ENCODE peak calls at places on chromosomes 6 and 20, in seven cellular contexts. One of them, this sample, is unnamed.

GRCh38 chr6:111175135-111175534 is 87.8 kb downstream of the SLC16A10 start:
- DNase-seq in stimulated activated CD8-positive, alpha-beta memory T cell treated with anti-CD3 and anti-CD28 coated beads, Interleukin-4, amount 100 ng/mL, for 24 hours: no peak
- DNase-seq in choroid plexus epithelial cell: peak; percentile 85
- DNase-seq in hypothalamus: no peak
- DNase-seq in NCI-H2081: no peak
- DNase-seq in bronchial epithelial cell: no peak
- DNase-seq in stimulated activated CD4-positive, alpha-beta T cell treated with anti-CD3 and anti-CD28 coated beads, Interleukin-12 subunit alpha, Interleukin-12 subunit beta, amount 100 ng/mL, for 4 hours: no peak
- DNase-seq in this sample: no peak

GRCh38 chr6:14664616-14665315 is 547.2 kb downstream of the CD83 start:
- DNase-seq in stimulated activated CD8-positive, alpha-beta memory T cell treated with anti-CD3 and anti-CD28 coated beads, Interleukin-4, amount 100 ng/mL, for 24 hours: no peak
- DNase-seq in choroid plexus epithelial cell: no peak
- DNase-seq in hypothalamus: no peak
- DNase-seq in NCI-H2081: peak; percentile 6
- DNase-seq in bronchial epithelial cell: peak; percentile 33
- DNase-seq in stimulated activated CD4-positive, alpha-beta T cell treated with anti-CD3 and anti-CD28 coated beads, Interleukin-12 subunit alpha, Interleukin-12 subunit beta, amount 100 ng/mL, for 4 hours: no peak
- DNase-seq in this sample: no peak

GRCh38 chr6:136959471-136959891 is 37.4 kb downstream of the SLC35D3 start:
- DNase-seq in stimulated activated CD8-positive, alpha-beta memory T cell treated with anti-CD3 and anti-CD28 coated beads, Interleukin-4, amount 100 ng/mL, for 24 hours: no peak
- DNase-seq in choroid plexus epithelial cell: no peak
- DNase-seq in hypothalamus: no peak
- DNase-seq in NCI-H2081: peak; percentile 96
- DNase-seq in bronchial epithelial cell: no peak
- DNase-seq in stimulated activated CD4-positive, alpha-beta T cell treated with anti-CD3 and anti-CD28 coated beads, Interleukin-12 subunit alpha, Interleukin-12 subunit beta, amount 100 ng/mL, for 4 hours: no peak
- DNase-seq in this sample: no peak

GRCh38 chr20:62362991-62363919 is 3.9 kb downstream of the LAMA5 start:
- DNase-seq in stimulated activated CD8-positive, alpha-beta memory T cell treated with anti-CD3 and anti-CD28 coated beads, Interleukin-4, amount 100 ng/mL, for 24 hours: no peak
- DNase-seq in choroid plexus epithelial cell: no peak
- DNase-seq in hypothalamus: no peak
- DNase-seq in NCI-H2081: no peak
- DNase-seq in bronchial epithelial cell: no peak
- DNase-seq in stimulated activated CD4-positive, alpha-beta T cell treated with anti-CD3 and anti-CD28 coated beads, Interleukin-12 subunit alpha, Interleukin-12 subunit beta, amount 100 ng/mL, for 4 hours: no peak
- DNase-seq in this sample: no peak

GRCh38 chr6:21185849-21186478 is 407.6 kb upstream of the SOX4 start:
- DNase-seq in stimulated activated CD8-positive, alpha-beta memory T cell treated with anti-CD3 and anti-CD28 coated beads, Interleukin-4, amount 100 ng/mL, for 24 hours: no peak
- DNase-seq in choroid plexus epithelial cell: no peak
- DNase-seq in hypothalamus: no peak
- DNase-seq in NCI-H2081: peak; percentile 96
- DNase-seq in bronchial epithelial cell: no peak
- DNase-seq in stimulated activated CD4-positive, alpha-beta T cell treated with anti-CD3 and anti-CD28 coated beads, Interleukin-12 subunit alpha, Interleukin-12 subunit beta, amount 100 ng/mL, for 4 hours: no peak
- DNase-seq in this sample: no peak

GRCh38 chr6:161423271-161423670 is 149.4 kb upstream of the AGPAT4 start:
- DNase-seq in stimulated activated CD8-positive, alpha-beta memory T cell treated with anti-CD3 and anti-CD28 coated beads, Interleukin-4, amount 100 ng/mL, for 24 hours: no peak
- DNase-seq in choroid plexus epithelial cell: no peak
- DNase-seq in hypothalamus: no peak
- DNase-seq in NCI-H2081: no peak
- DNase-seq in bronchial epithelial cell: no peak
- DNase-seq in stimulated activated CD4-positive, alpha-beta T cell treated with anti-CD3 and anti-CD28 coated beads, Interleukin-12 subunit alpha, Interleukin-12 subunit beta, amount 100 ng/mL, for 4 hours: no peak
- DNase-seq in this sample: no peak

GRCh38 chr6:52649521-52649920 is 21.4 kb upstream of the TMEM14A start:
- DNase-seq in stimulated activated CD8-positive, alpha-beta memory T cell treated with anti-CD3 and anti-CD28 coated beads, Interleukin-4, amount 100 ng/mL, for 24 hours: no peak
- DNase-seq in choroid plexus epithelial cell: no peak
- DNase-seq in hypothalamus: no peak
- DNase-seq in NCI-H2081: no peak
- DNase-seq in bronchial epithelial cell: no peak
- DNase-seq in stimulated activated CD4-positive, alpha-beta T cell treated with anti-CD3 and anti-CD28 coated beads, Interleukin-12 subunit alpha, Interleukin-12 subunit beta, amount 100 ng/mL, for 4 hours: no peak
- DNase-seq in this sample: no peak

GRCh38 chr6:10837692-10837996 is 695 bp downstream of the MAK start:
- DNase-seq in stimulated activated CD8-positive, alpha-beta memory T cell treated with anti-CD3 and anti-CD28 coated beads, Interleukin-4, amount 100 ng/mL, for 24 hours: no peak
- DNase-seq in choroid plexus epithelial cell: peak; percentile 4
- DNase-seq in hypothalamus: no peak
- DNase-seq in NCI-H2081: no peak
- DNase-seq in bronchial epithelial cell: no peak
- DNase-seq in stimulated activated CD4-positive, alpha-beta T cell treated with anti-CD3 and anti-CD28 coated beads, Interleukin-12 subunit alpha, Interleukin-12 subunit beta, amount 100 ng/mL, for 4 hours: no peak
- DNase-seq in this sample: no peak

GRCh38 chr6:25137497-25137896 is 141.7 kb upstream of the CARMIL1 start:
- DNase-seq in stimulated activated CD8-positive, alpha-beta memory T cell treated with anti-CD3 and anti-CD28 coated beads, Interleukin-4, amount 100 ng/mL, for 24 hours: no peak
- DNase-seq in choroid plexus epithelial cell: peak; percentile 6
- DNase-seq in hypothalamus: no peak
- DNase-seq in NCI-H2081: no peak
- DNase-seq in bronchial epithelial cell: peak; percentile 12
- DNase-seq in stimulated activated CD4-positive, alpha-beta T cell treated with anti-CD3 and anti-CD28 coated beads, Interleukin-12 subunit alpha, Interleukin-12 subunit beta, amount 100 ng/mL, for 4 hours: no peak
- DNase-seq in this sample: no peak

GRCh38 chr6:157514659-157515496 is 133.9 kb downstream of the ZDHHC14 start:
- DNase-seq in stimulated activated CD8-positive, alpha-beta memory T cell treated with anti-CD3 and anti-CD28 coated beads, Interleukin-4, amount 100 ng/mL, for 24 hours: no peak
- DNase-seq in choroid plexus epithelial cell: peak; percentile 58
- DNase-seq in hypothalamus: no peak
- DNase-seq in NCI-H2081: no peak
- DNase-seq in bronchial epithelial cell: peak; percentile 46
- DNase-seq in stimulated activated CD4-positive, alpha-beta T cell treated with anti-CD3 and anti-CD28 coated beads, Interleukin-12 subunit alpha, Interleukin-12 subunit beta, amount 100 ng/mL, for 4 hours: no peak
- DNase-seq in this sample: peak; percentile 67

GRCh38 chr20:34403908-34404307 is 40.8 kb downstream of the ITCH start:
- DNase-seq in stimulated activated CD8-positive, alpha-beta memory T cell treated with anti-CD3 and anti-CD28 coated beads, Interleukin-4, amount 100 ng/mL, for 24 hours: no peak
- DNase-seq in choroid plexus epithelial cell: no peak
- DNase-seq in hypothalamus: no peak
- DNase-seq in NCI-H2081: no peak
- DNase-seq in bronchial epithelial cell: no peak
- DNase-seq in stimulated activated CD4-positive, alpha-beta T cell treated with anti-CD3 and anti-CD28 coated beads, Interleukin-12 subunit alpha, Interleukin-12 subunit beta, amount 100 ng/mL, for 4 hours: no peak
- DNase-seq in this sample: no peak

GRCh38 chr6:4134841-4135664 is at the start of gene ECI2:
- DNase-seq in stimulated activated CD8-positive, alpha-beta memory T cell treated with anti-CD3 and anti-CD28 coated beads, Interleukin-4, amount 100 ng/mL, for 24 hours: peak; percentile 24
- DNase-seq in choroid plexus epithelial cell: peak; percentile 43
- DNase-seq in hypothalamus: no peak
- DNase-seq in NCI-H2081: peak; percentile 77
- DNase-seq in bronchial epithelial cell: peak; percentile 45
- DNase-seq in stimulated activated CD4-positive, alpha-beta T cell treated with anti-CD3 and anti-CD28 coated beads, Interleukin-12 subunit alpha, Interleukin-12 subunit beta, amount 100 ng/mL, for 4 hours: peak; percentile 41
- DNase-seq in this sample: peak; percentile 55

GRCh38 chr20:33415948-33416347 is 14.6 kb upstream of the CDK5RAP1 start:
- DNase-seq in stimulated activated CD8-positive, alpha-beta memory T cell treated with anti-CD3 and anti-CD28 coated beads, Interleukin-4, amount 100 ng/mL, for 24 hours: no peak
- DNase-seq in choroid plexus epithelial cell: peak; percentile 64
- DNase-seq in hypothalamus: no peak
- DNase-seq in NCI-H2081: peak; percentile 57
- DNase-seq in bronchial epithelial cell: peak; percentile 33
- DNase-seq in stimulated activated CD4-positive, alpha-beta T cell treated with anti-CD3 and anti-CD28 coated beads, Interleukin-12 subunit alpha, Interleukin-12 subunit beta, amount 100 ng/mL, for 4 hours: no peak
- DNase-seq in this sample: no peak

GRCh38 chr6:17151888-17152287 is 50.0 kb downstream of the STMND1 start:
- DNase-seq in stimulated activated CD8-positive, alpha-beta memory T cell treated with anti-CD3 and anti-CD28 coated beads, Interleukin-4, amount 100 ng/mL, for 24 hours: no peak
- DNase-seq in choroid plexus epithelial cell: no peak
- DNase-seq in hypothalamus: no peak
- DNase-seq in NCI-H2081: no peak
- DNase-seq in bronchial epithelial cell: no peak
- DNase-seq in stimulated activated CD4-positive, alpha-beta T cell treated with anti-CD3 and anti-CD28 coated beads, Interleukin-12 subunit alpha, Interleukin-12 subunit beta, amount 100 ng/mL, for 4 hours: no peak
- DNase-seq in this sample: no peak